ENCODE peak calls at places on chromosomes 16 and 17, in nine cellular contexts. W is suprapubic skin, Z is A549, S is transverse colon, E is GM12878, L is sigmoid colon, J is stomach, A is K562, F is ovary. U is an unnamed sample.

GRCh38 chr16:49835116-49835880 is 20.6 kb downstream of the ZNF423 start:
- DNase-seq in A (no peak), S (no peak), F (peak), J (no peak), E (no peak), Z (no peak), L (no peak), W (no peak), U (no peak)

GRCh38 chr17:65953316-65954147 is 238.4 kb downstream of the CEP112 start:
- DNase-seq in F (no peak), E (no peak), W (no peak), Z (no peak), A (no peak), S (no peak), L (no peak), J (no peak), U (no peak)

GRCh38 chr16:19709381-19710136 is 8.5 kb downstream of the KNOP1 start:
- DNase-seq in S (no peak), J (no peak), A (no peak), Z (no peak), F (no peak), E (no peak), W (no peak), L (peak), U (no peak)

GRCh38 chr16:59385953-59386352 is 651.8 kb upstream of the GOT2 start:
- DNase-seq in E (no peak), S (no peak), F (no peak), A (no peak), W (no peak), Z (no peak), L (no peak), J (no peak), U (peak)

GRCh38 chr17:6701719-6702118 is 11.4 kb downstream of the SLC13A5 start:
- DNase-seq in S (no peak), A (peak), F (no peak), L (peak), Z (peak), W (peak), E (no peak), J (no peak), U (no peak)

GRCh38 chr16:66844342-66845079 is at the start of gene CA7:
- DNase-seq in W (no peak), S (no peak), L (no peak), A (no peak), E (no peak), J (no peak), Z (no peak), F (peak), U (no peak)

GRCh38 chr17:13485327-13485726 is 116.4 kb downstream of the HS3ST3A1 start:
- DNase-seq in J (no peak), E (no peak), A (no peak), Z (no peak), W (no peak), S (no peak), F (no peak), L (no peak), U (peak)

GRCh38 chr17:78272181-78272913 is 40.9 kb downstream of the TMEM235 start:
- DNase-seq in F (peak), E (no peak), A (peak), J (peak), L (peak), S (peak), W (peak), Z (peak), U (no peak)

GRCh38 chr16:87330257-87330624 is 13.0 kb upstream of the C16orf95 start:
- DNase-seq in F (no peak), Z (no peak), A (no peak), S (no peak), J (no peak), E (no peak), L (no peak), W (no peak), U (no peak)

GRCh38 chr16:84851192-84852127 is 31.7 kb downstream of the CRISPLD2 start:
- DNase-seq in F (no peak), E (no peak), S (no peak), A (no peak), W (no peak), J (peak), Z (peak), L (no peak), U (no peak)

GRCh38 chr16:70740919-70741778 is 55.3 kb upstream of the MTSS2 start:
- DNase-seq in F (no peak), A (no peak), J (no peak), W (no peak), Z (no peak), L (no peak), S (no peak), E (no peak), U (no peak)

GRCh38 chr17:63911657-63912100 is 621 bp upstream of the CSHL1 start:
- DNase-seq in J (peak), L (no peak), W (peak), E (no peak), S (peak), Z (peak), F (peak), A (peak), U (no peak)

GRCh38 chr16:52069866-52070265 is 477.1 kb downstream of the TOX3 start:
- DNase-seq in W (no peak), F (no peak), Z (peak), A (no peak), L (no peak), S (no peak), E (no peak), J (no peak), U (peak)

GRCh38 chr17:76137026-76137350 is 4.1 kb downstream of the FOXJ1 start:
- DNase-seq in S (no peak), Z (no peak), F (no peak), L (no peak), J (no peak), E (no peak), W (no peak), A (no peak), U (no peak)

GRCh38 chr16:13573903-13574302 is 346.1 kb upstream of the ERCC4 start:
- DNase-seq in S (no peak), L (no peak), F (no peak), J (no peak), Z (no peak), E (no peak), W (no peak), A (no peak), U (no peak)

GRCh38 chr17:4604111-4604644 is 19.8 kb downstream of the SMTNL2 start:
- DNase-seq in Z (no peak), F (peak), S (no peak), W (peak), J (peak), A (peak), L (peak), E (no peak), U (no peak)

GRCh38 chr16:72847187-72848044 is 200.5 kb downstream of the ZFHX3 start:
- DNase-seq in A (peak), F (peak), L (no peak), S (no peak), E (no peak), Z (peak), W (no peak), J (no peak), U (no peak)

GRCh38 chr17:1673041-1673790 is 11.5 kb downstream of the PRPF8 start:
- DNase-seq in L (peak), F (no peak), Z (no peak), A (no peak), E (no peak), S (peak), W (no peak), J (no peak), U (no peak)

GRCh38 chr17:63434951-63435571 is 11.0 kb downstream of the CYB561 start:
- DNase-seq in L (peak), J (peak), Z (peak), W (no peak), E (no peak), F (no peak), A (no peak), S (peak), U (no peak)

GRCh38 chr16:30370444-30371247 is at the start of gene TBC1D10B:
- DNase-seq in J (peak), S (peak), F (peak), E (peak), A (peak), W (peak), L (peak), Z (peak), U (peak)

GRCh38 chr16:86789621-86790051 is 211.3 kb downstream of the FOXL1 start:
- DNase-seq in Z (no peak), E (no peak), W (no peak), S (no peak), F (no peak), L (peak), A (no peak), J (no peak), U (no peak)

GRCh38 chr16:56847173-56847948 is 17.6 kb upstream of the SLC12A3 start:
- DNase-seq in Z (no peak), E (no peak), A (no peak), W (no peak), L (no peak), S (no peak), J (no peak), F (peak), U (no peak)
- H3K27ac ChIP-seq in Z (peak), E (no peak), A (no peak), W (no peak), L (peak), S (no peak), J (no peak), F (peak), U (peak)

GRCh38 chr16:12558641-12559040 is 245.0 kb downstream of the CPPED1 start:
- DNase-seq in Z (no peak), E (no peak), J (no peak), L (no peak), A (peak), W (no peak), S (no peak), F (no peak), U (no peak)
- TF ChIP-seq EP300 in Z (no peak), E (no peak), J (no peak), L (no peak), A (no peak), W (no peak), S (no peak), F (no peak), U (no peak)

GRCh38 chr16:88558457-88559442 is 11.5 kb upstream of the ZC3H18 start:
- DNase-seq in S (peak), W (no peak), J (peak), F (peak), E (no peak), A (peak), L (peak), Z (peak), U (no peak)
- TF ChIP-seq CTCF in S (peak), W (peak), J (peak), F (peak), E (peak), A (peak), L (peak), Z (peak), U (no peak)

DNA sequence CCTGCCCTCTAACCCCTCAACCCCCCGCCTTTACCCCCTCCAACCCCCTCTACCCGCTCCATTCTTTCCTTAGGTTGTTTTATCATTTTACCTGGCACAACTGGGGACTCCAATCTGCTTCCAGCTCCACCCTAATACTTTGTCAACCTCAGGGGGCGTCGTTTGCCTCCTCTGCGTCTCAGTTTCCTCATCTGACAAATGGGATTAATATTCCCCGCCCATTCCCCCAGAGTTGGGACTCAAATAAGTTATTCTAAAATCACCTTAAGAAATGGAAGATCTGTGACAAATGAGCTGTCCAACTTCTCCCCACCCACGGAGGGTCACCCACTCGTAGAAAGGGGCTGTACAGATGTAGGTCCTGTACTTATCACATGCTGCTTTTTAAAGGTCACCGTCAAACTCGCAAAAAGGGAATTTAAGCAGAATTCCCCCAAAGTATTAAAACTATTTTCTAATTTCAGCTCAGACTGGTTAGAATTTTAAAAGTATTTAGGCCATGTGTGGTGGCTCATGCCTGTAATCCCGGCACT is 40.6 kb upstream of the CPNE2 start:
- DNase-seq in L (no peak), W (no peak), E (no peak), Z (no peak), S (no peak), A (no peak), J (no peak), F (no peak), U (no peak)
- H3K27ac ChIP-seq in L (no peak), W (no peak), E (no peak), Z (no peak), S (no peak), A (no peak), J (no peak), F (no peak), U (no peak)

U was measured in esophagus muscularis mucosa.